ENCODE peak calls at places on chromosome 16, in six cellular contexts. L is body of pancreas, B is endodermal cell, S is stomach, U is epithelial cell of proximal tubule, G is epithelial cell of esophagus. R is an unnamed sample.

GRCh38 chr16:9102379-9102778 is 10.9 kb downstream of the HAPSTR1 start:
- DNase-seq in L (no peak), B (no peak), S (no peak), U (no peak), G (peak), R (no peak)

GRCh38 chr16:57252148-57252721 is 7.2 kb downstream of the ARL2BP start:
- DNase-seq in L (peak), B (no peak), S (no peak), U (peak), G (no peak), R (no peak)

GRCh38 chr16:86491643-86492030 is 18.7 kb upstream of the FOXF1 start:
- DNase-seq in L (no peak), B (no peak), S (no peak), U (no peak), G (no peak), R (no peak)

GRCh38 chr16:91484-91883 is 13.5 kb downstream of the MPG start:
- DNase-seq in L (no peak), B (no peak), S (peak), U (no peak), G (no peak), R (no peak)

GRCh38 chr16:69195371-69196029 is 8.5 kb downstream of the SNTB2 start:
- DNase-seq in L (no peak), B (no peak), S (no peak), U (no peak), G (no peak), R (no peak)

GRCh38 chr16:30521476-30521872 is 4.9 kb downstream of the ZNF768 start:
- DNase-seq in L (no peak), B (no peak), S (no peak), U (no peak), G (no peak), R (no peak)

GRCh38 chr16:2043980-2044451 is 3.6 kb downstream of the NTHL1 start:
- DNase-seq in L (no peak), B (no peak), S (peak), U (no peak), G (no peak), R (no peak)

GRCh38 chr16:1879477-1879876 is 7.5 kb upstream of the MEIOB start:
- DNase-seq in L (no peak), B (no peak), S (no peak), U (no peak), G (peak), R (no peak)

GRCh38 chr16:75263963-75264445 is 12.6 kb upstream of the BCAR1 start:
- DNase-seq in L (peak), B (no peak), S (no peak), U (no peak), G (no peak), R (no peak)

GRCh38 chr16:9053006-9053601 is 38.3 kb upstream of the HAPSTR1 start:
- DNase-seq in L (peak), B (peak), S (peak), U (no peak), G (peak), R (no peak)

GRCh38 chr16:31276600-31276999 is 16.8 kb downstream of the ITGAM start:
- DNase-seq in L (no peak), B (no peak), S (no peak), U (no peak), G (no peak), R (no peak)

GRCh38 chr16:7839568-7839967 is 506.9 kb downstream of the RBFOX1 start:
- DNase-seq in L (no peak), B (peak), S (no peak), U (no peak), G (no peak), R (no peak)

GRCh38 chr16:87343753-87344050 is 26.5 kb upstream of the C16orf95 start:
- DNase-seq in L (no peak), B (no peak), S (no peak), U (no peak), G (no peak), R (no peak)

GRCh38 chr16:27689711-27690110 is 139.8 kb downstream of the KATNIP start:
- DNase-seq in L (no peak), B (no peak), S (no peak), U (no peak), G (peak), R (no peak)

GRCh38 chr16:87350681-87351319 is 32.8 kb downstream of the FBXO31 start:
- DNase-seq in L (no peak), B (no peak), S (no peak), U (no peak), G (no peak), R (no peak)

GRCh38 chr16:4032768-4033167 is 83.5 kb downstream of the ADCY9 start:
- DNase-seq in L (peak), B (no peak), S (peak), U (no peak), G (peak), R (no peak)

GRCh38 chr16:17493012-17493411 is 22.3 kb upstream of the XYLT1 start:
- DNase-seq in L (no peak), B (no peak), S (no peak), U (no peak), G (no peak), R (no peak)

GRCh38 chr16:19898924-19899604 is 14.4 kb upstream of the GPRC5B start:
- DNase-seq in L (peak), B (peak), S (peak), U (no peak), G (peak), R (no peak)

GRCh38 chr16:66695935-66696668 is 441 bp downstream of the CMTM4 start:
- DNase-seq in L (peak), B (peak), S (peak), U (no peak), G (peak), R (peak)

GRCh38 chr16:56688762-56689161 is 6.5 kb downstream of the MT1X start:
- DNase-seq in L (no peak), B (no peak), S (no peak), U (no peak), G (no peak), R (no peak)

GRCh38 chr16:4663756-4664465 is 29.5 kb upstream of the NUDT16L1 start:
- DNase-seq in L (no peak), B (no peak), S (peak), U (no peak), G (no peak), R (no peak)

GRCh38 chr16:1430759-1431496 is at the start of gene PERCC1:
- DNase-seq in L (peak), B (no peak), S (peak), U (no peak), G (no peak), R (no peak)

GRCh38 chr16:81880816-81881215 is 101.7 kb downstream of the PLCG2 start:
- DNase-seq in L (no peak), B (no peak), S (no peak), U (no peak), G (no peak), R (no peak)

GRCh38 chr16:11669380-11670146 is 1.3 kb downstream of the SNN start:
- DNase-seq in L (peak), B (peak), S (no peak), U (no peak), G (no peak), R (peak)

GRCh38 chr16:22007509-22008214 is at the start of gene MOSMO:
- DNase-seq in L (peak), B (peak), S (peak), U (peak), G (peak), R (peak)

GRCh38 chr16:85394511-85395206 is 218.5 kb upstream of the GSE1 start:
- DNase-seq in L (peak), B (no peak), S (no peak), U (no peak), G (no peak), R (no peak)

DNA sequence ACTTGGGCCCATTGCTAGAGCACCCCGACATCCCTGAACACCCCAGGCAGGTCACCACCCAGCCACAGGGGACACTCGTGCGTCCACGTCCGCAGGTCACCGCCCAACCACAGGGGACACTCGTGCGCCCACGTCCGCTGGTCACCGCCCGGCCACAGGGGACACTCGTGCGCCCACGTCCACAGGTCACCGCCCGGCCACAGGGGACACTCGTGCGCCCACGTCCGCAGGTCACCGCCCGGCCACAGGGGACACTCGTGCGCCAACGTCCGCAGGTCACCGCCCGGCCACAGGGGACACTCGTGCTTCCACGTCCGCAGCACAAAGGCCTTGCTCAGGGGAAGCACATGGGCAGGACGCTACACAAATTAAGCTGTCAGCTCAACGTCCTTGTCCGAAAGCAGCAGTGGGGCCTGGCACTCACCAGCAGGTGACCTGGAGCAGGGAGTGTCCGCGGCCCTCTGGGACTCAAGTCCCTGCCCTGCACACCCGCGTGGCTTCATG is 17.7 kb downstream of the GALNS start:
- DNase-seq in L (no peak), B (no peak), S (no peak), U (no peak), G (no peak), R (no peak)
- TF ChIP-seq CTCF in L (no peak), B (peak), S (no peak), U (peak), G (no peak), R (no peak)

GRCh38 chr16:50838885-50839284 is 97.0 kb downstream of the CYLD start:
- DNase-seq in L (no peak), B (no peak), S (no peak), U (no peak), G (no peak), R (no peak)

GRCh38 chr16:50842013-50842505 is 100.2 kb downstream of the CYLD start:
- DNase-seq in L (no peak), B (peak), S (no peak), U (no peak), G (no peak), R (no peak)

GRCh38 chr16:50841081-50841886 is 99.4 kb downstream of the CYLD start:
- DNase-seq in L (peak), B (peak), S (no peak), U (no peak), G (peak), R (no peak)

GRCh38 chr16:50839356-50839755 is 97.5 kb downstream of the CYLD start:
- DNase-seq in L (no peak), B (no peak), S (no peak), U (no peak), G (no peak), R (no peak)

DNA sequence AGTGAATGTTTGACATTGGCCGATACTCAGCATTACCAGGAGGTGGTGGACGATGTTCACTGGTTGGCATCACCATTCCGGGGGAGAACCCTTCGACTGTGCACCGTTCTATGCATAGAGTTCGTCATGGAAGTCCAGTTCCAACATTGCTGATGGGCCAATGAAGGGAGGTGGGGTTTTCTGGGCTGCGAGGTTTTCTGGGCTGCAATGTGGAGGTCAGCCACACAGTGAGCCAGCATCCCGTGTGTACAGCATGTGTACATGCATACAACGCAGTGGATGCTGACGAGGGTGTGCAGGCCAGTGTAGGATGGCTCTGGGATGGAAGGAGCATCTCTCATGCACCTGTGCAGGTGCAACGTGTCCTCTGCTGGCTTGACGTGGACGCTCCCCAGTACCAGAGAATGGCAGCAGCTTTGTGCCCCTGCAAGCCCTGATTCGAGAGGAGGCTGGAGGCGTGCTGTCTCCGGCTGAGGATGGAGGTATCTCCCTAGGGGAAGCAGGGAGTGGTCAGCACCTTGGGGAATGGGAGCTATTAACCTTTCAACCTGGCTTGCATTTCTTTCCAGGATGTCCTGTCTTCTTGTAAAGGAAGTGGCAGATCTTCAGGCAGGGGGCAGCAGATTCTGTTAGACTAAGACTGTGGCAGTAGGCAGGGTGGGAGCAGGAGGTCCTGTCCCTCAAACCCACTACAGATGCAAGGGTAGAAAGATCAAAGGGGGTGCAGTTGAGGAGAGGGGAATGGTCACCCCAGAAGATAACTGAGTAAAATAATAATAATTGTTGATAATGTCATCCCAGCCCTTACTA is 98.2 kb downstream of the CYLD start:
- DNase-seq in L (no peak), B (peak), S (no peak), U (no peak), G (no peak), R (no peak)
- TF ChIP-seq CTCF in L (no peak), B (peak), S (no peak), U (peak), G (no peak), R (no peak)

DNA sequence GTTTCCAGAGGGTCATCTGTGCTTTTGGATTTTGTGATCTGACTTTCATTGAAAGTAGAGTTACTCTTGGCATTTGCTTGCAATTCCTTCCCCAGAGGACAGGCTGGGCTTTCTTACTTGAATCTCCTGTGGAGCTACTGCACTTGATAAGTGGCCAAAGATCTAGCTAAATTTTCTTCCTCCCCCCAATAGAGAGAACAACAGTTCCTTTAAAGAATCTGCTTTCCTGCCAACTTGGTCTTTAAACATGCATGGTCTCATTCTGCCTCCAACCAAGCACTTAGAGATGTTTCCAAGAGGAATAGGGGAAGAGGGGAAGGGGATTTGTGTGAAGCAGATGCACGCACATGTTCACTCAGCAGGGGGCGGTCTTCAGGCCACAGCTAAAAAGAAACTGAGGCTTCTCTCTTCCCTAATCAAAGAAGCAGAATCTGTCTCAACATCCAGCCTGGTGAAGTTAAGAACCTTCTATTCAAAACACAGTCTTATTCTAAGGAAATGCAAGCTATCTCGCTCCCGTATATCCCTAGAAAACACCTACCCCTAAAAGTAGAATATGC is 229.6 kb downstream of the ZFHX3 start:
- DNase-seq in L (no peak), B (peak), S (no peak), U (no peak), G (no peak), R (no peak)
- TF ChIP-seq CTCF in L (no peak), B (peak), S (no peak), U (peak), G (no peak), R (no peak)

DNA sequence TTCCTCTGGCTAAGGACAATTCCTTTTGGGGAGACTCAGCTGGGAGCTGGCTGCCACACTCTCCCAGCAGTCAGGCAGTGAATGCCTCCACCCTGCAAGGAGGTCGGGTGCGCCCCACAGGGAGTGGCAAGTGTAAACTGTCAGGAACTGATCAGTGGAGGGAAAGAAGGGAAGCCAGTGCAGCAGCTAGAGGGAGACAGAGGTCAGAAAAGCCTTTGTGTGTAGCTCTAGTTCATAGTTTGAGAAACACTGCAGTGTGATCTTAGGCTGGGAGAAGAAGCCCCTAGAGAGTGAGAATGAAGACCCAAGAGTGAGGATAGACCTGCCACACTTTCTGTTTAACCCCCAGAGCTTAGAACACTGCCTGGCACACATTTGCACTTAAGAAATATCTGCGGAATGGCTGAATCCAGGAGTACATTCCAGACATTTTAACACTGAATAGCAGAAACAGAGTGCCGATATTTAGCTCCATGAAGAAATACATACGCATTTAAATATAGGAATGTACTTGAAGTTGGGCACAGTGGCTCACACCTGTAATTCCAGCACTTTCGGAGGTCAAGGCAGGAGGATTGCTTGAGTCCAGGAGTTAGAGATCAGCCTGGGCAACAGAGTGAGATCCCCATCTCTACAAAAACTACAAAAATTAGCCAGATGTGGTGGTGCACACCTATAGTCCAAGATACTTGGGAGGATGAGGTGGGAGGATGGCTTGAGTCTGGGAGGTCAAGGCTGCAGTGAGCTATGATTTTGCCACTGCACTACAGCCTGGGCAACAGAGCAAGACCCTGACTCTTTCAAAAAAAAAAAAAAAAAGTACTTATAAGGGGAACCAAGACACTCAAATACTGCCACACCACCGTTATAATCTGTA is 11.1 kb upstream of the SLC5A11 start:
- DNase-seq in L (no peak), B (peak), S (peak), U (no peak), G (peak), R (no peak)
- TF ChIP-seq CTCF in L (peak), B (peak), S (peak), U (peak), G (peak), R (no peak)

GRCh38 chr16:89443727-89444084 is 46.7 kb downstream of the ANKRD11 start:
- DNase-seq in L (peak), B (no peak), S (peak), U (no peak), G (no peak), R (no peak)
- TF ChIP-seq CTCF in L (no peak), B (no peak), S (no peak), U (no peak), G (no peak), R (no peak)

GRCh38 chr16:51049276-51049675 is 101.8 kb downstream of the SALL1 start:
- DNase-seq in L (no peak), B (no peak), S (no peak), U (no peak), G (peak), R (no peak)

GRCh38 chr16:51050379-51050710 is 100.7 kb downstream of the SALL1 start:
- DNase-seq in L (no peak), B (no peak), S (no peak), U (peak), G (no peak), R (no peak)

GRCh38 chr16:51048544-51048943 is 102.5 kb downstream of the SALL1 start:
- DNase-seq in L (no peak), B (peak), S (no peak), U (no peak), G (peak), R (no peak)

GRCh38 chr16:51051671-51052070 is 99.4 kb downstream of the SALL1 start:
- DNase-seq in L (no peak), B (no peak), S (no peak), U (no peak), G (no peak), R (no peak)

DNA sequence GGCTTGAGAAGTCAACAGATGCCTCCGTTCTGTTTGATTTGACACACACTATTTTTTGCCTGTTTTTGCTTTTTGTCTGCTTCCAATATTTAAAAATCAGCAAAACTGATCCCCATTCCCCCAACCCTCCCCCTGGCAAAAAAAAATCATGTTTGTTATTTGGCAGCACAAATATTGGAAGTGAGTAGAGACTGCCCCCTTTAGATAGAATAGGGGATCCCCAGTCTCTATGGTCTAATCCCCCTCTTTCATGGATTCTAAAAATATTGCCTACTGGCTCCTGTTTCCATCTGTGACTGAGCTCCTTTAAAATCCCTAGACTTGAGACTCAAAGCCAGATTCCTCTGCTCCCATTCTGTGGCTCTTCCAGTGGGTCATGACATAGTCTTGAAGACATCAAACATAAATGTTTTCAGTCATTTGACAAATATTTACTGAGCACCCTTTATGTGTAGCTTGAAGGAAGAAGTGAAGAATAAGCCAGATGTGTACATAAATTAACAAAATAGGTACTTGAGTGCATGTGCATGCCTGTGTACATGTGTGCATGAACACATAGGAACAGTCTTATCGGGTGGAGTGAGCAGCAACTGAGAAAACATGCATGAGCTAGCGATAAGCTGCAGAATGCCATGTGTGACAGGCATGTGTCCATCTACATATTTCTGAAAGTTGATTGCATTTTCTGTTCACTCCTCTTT is 101.2 kb downstream of the SALL1 start:
- DNase-seq in L (no peak), B (no peak), S (no peak), U (no peak), G (no peak), R (no peak)
- TF ChIP-seq CTCF in L (no peak), B (peak), S (no peak), U (peak), G (no peak), R (no peak)

R was measured in activated B cell treated with CpG ODN at 0.5 μM for 24 hours.